ENCODE peak calls at places on chromosome 5, in nine cellular contexts. One of them, this sample, is unnamed.

GRCh38 chr5:6611561-6612256 is 21.1 kb downstream of the NSUN2 start:
- DNase-seq in foreskin fibroblast: no peak
- DNase-seq in tibial artery: no peak
- DNase-seq in activated T-helper 1 cell treated with anti-CD3 and anti-CD28 coated beads, Interleukin-2, amount 50 U/mL, for 16 hours: no peak
- DNase-seq in occipital lobe: no peak
- DNase-seq in A549: no peak
- DNase-seq in epithelial cell of esophagus: no peak
- DNase-seq in AG09319: no peak
- DNase-seq in omental fat pad: no peak
- DNase-seq in this sample: no peak

GRCh38 chr5:154278908-154279307 is 88.4 kb downstream of the GALNT10 start:
- DNase-seq in A549: no peak
- DNase-seq in foreskin fibroblast: no peak
- DNase-seq in omental fat pad: no peak
- DNase-seq in occipital lobe: no peak
- DNase-seq in epithelial cell of esophagus: no peak
- DNase-seq in activated T-helper 1 cell treated with anti-CD3 and anti-CD28 coated beads, Interleukin-2, amount 50 U/mL, for 16 hours: no peak
- DNase-seq in AG09319: no peak
- DNase-seq in tibial artery: no peak
- DNase-seq in this sample: no peak

GRCh38 chr5:175635854-175636253 is 22.0 kb upstream of the HRH2 start:
- DNase-seq in foreskin fibroblast: no peak
- DNase-seq in activated T-helper 1 cell treated with anti-CD3 and anti-CD28 coated beads, Interleukin-2, amount 50 U/mL, for 16 hours: no peak
- DNase-seq in omental fat pad: no peak
- DNase-seq in epithelial cell of esophagus: no peak
- DNase-seq in tibial artery: no peak
- DNase-seq in AG09319: no peak
- DNase-seq in A549: no peak
- DNase-seq in occipital lobe: no peak
- DNase-seq in this sample: no peak

GRCh38 chr5:174828786-174829510 is 104.6 kb downstream of the MSX2 start:
- DNase-seq in activated T-helper 1 cell treated with anti-CD3 and anti-CD28 coated beads, Interleukin-2, amount 50 U/mL, for 16 hours: no peak
- DNase-seq in occipital lobe: no peak
- DNase-seq in omental fat pad: no peak
- DNase-seq in foreskin fibroblast: peak
- DNase-seq in A549: no peak
- DNase-seq in tibial artery: no peak
- DNase-seq in epithelial cell of esophagus: no peak
- DNase-seq in AG09319: peak
- DNase-seq in this sample: no peak

GRCh38 chr5:180594311-180595045 is 3.2 kb upstream of the SCGB3A1 start:
- DNase-seq in occipital lobe: no peak
- DNase-seq in tibial artery: peak
- DNase-seq in AG09319: no peak
- DNase-seq in A549: no peak
- DNase-seq in omental fat pad: no peak
- DNase-seq in foreskin fibroblast: no peak
- DNase-seq in epithelial cell of esophagus: no peak
- DNase-seq in activated T-helper 1 cell treated with anti-CD3 and anti-CD28 coated beads, Interleukin-2, amount 50 U/mL, for 16 hours: no peak
- DNase-seq in this sample: no peak

GRCh38 chr5:126723643-126724042 is 53.3 kb upstream of the LMNB1 start:
- DNase-seq in epithelial cell of esophagus: no peak
- DNase-seq in occipital lobe: no peak
- DNase-seq in omental fat pad: no peak
- DNase-seq in foreskin fibroblast: no peak
- DNase-seq in tibial artery: no peak
- DNase-seq in A549: no peak
- DNase-seq in AG09319: no peak
- DNase-seq in activated T-helper 1 cell treated with anti-CD3 and anti-CD28 coated beads, Interleukin-2, amount 50 U/mL, for 16 hours: no peak
- DNase-seq in this sample: no peak

GRCh38 chr5:159582756-159583523 is 252.7 kb upstream of the IL12B start:
- DNase-seq in foreskin fibroblast: no peak
- DNase-seq in occipital lobe: no peak
- DNase-seq in activated T-helper 1 cell treated with anti-CD3 and anti-CD28 coated beads, Interleukin-2, amount 50 U/mL, for 16 hours: no peak
- DNase-seq in AG09319: no peak
- DNase-seq in epithelial cell of esophagus: peak
- DNase-seq in A549: peak
- DNase-seq in omental fat pad: no peak
- DNase-seq in tibial artery: no peak
- DNase-seq in this sample: no peak

GRCh38 chr5:170434953-170435605 is 45.9 kb upstream of the KCNMB1 start:
- DNase-seq in epithelial cell of esophagus: peak
- DNase-seq in occipital lobe: peak
- DNase-seq in tibial artery: peak
- DNase-seq in foreskin fibroblast: peak
- DNase-seq in AG09319: peak
- DNase-seq in activated T-helper 1 cell treated with anti-CD3 and anti-CD28 coated beads, Interleukin-2, amount 50 U/mL, for 16 hours: peak
- DNase-seq in A549: peak
- DNase-seq in omental fat pad: peak
- DNase-seq in this sample: no peak

GRCh38 chr5:61675015-61675692 is 343.1 kb downstream of the ZSWIM6 start:
- DNase-seq in epithelial cell of esophagus: no peak
- DNase-seq in AG09319: no peak
- DNase-seq in A549: no peak
- DNase-seq in activated T-helper 1 cell treated with anti-CD3 and anti-CD28 coated beads, Interleukin-2, amount 50 U/mL, for 16 hours: no peak
- DNase-seq in occipital lobe: peak
- DNase-seq in omental fat pad: no peak
- DNase-seq in foreskin fibroblast: no peak
- DNase-seq in tibial artery: no peak
- DNase-seq in this sample: no peak

GRCh38 chr5:169577966-169578365 is 5.6 kb upstream of the SPDL1 start:
- DNase-seq in omental fat pad: no peak
- DNase-seq in epithelial cell of esophagus: peak
- DNase-seq in activated T-helper 1 cell treated with anti-CD3 and anti-CD28 coated beads, Interleukin-2, amount 50 U/mL, for 16 hours: no peak
- DNase-seq in A549: no peak
- DNase-seq in tibial artery: no peak
- DNase-seq in foreskin fibroblast: no peak
- DNase-seq in AG09319: no peak
- DNase-seq in occipital lobe: no peak
- DNase-seq in this sample: no peak

GRCh38 chr5:7329712-7330111 is 66.2 kb upstream of the ADCY2 start:
- DNase-seq in A549: no peak
- DNase-seq in omental fat pad: no peak
- DNase-seq in occipital lobe: no peak
- DNase-seq in tibial artery: no peak
- DNase-seq in AG09319: no peak
- DNase-seq in epithelial cell of esophagus: peak
- DNase-seq in foreskin fibroblast: no peak
- DNase-seq in activated T-helper 1 cell treated with anti-CD3 and anti-CD28 coated beads, Interleukin-2, amount 50 U/mL, for 16 hours: no peak
- DNase-seq in this sample: no peak

GRCh38 chr5:88507261-88507660 is 238.6 kb upstream of the TMEM161B start:
- DNase-seq in occipital lobe: no peak
- DNase-seq in tibial artery: no peak
- DNase-seq in epithelial cell of esophagus: no peak
- DNase-seq in omental fat pad: no peak
- DNase-seq in A549: no peak
- DNase-seq in AG09319: no peak
- DNase-seq in foreskin fibroblast: no peak
- DNase-seq in activated T-helper 1 cell treated with anti-CD3 and anti-CD28 coated beads, Interleukin-2, amount 50 U/mL, for 16 hours: no peak
- DNase-seq in this sample: no peak

GRCh38 chr5:50667653-50668403 is 1.4 kb downstream of the PARP8 start:
- DNase-seq in omental fat pad: peak
- DNase-seq in A549: no peak
- DNase-seq in tibial artery: peak
- DNase-seq in foreskin fibroblast: peak
- DNase-seq in AG09319: no peak
- DNase-seq in activated T-helper 1 cell treated with anti-CD3 and anti-CD28 coated beads, Interleukin-2, amount 50 U/mL, for 16 hours: peak
- DNase-seq in occipital lobe: peak
- DNase-seq in epithelial cell of esophagus: peak
- DNase-seq in this sample: no peak

GRCh38 chr5:98076501-98076900 is 697.0 kb upstream of the RGMB start:
- DNase-seq in foreskin fibroblast: no peak
- DNase-seq in A549: no peak
- DNase-seq in tibial artery: no peak
- DNase-seq in omental fat pad: no peak
- DNase-seq in activated T-helper 1 cell treated with anti-CD3 and anti-CD28 coated beads, Interleukin-2, amount 50 U/mL, for 16 hours: no peak
- DNase-seq in AG09319: no peak
- DNase-seq in occipital lobe: no peak
- DNase-seq in epithelial cell of esophagus: no peak
- DNase-seq in this sample: no peak

GRCh38 chr5:95439801-95440493 is 48.8 kb downstream of the FAM81B start:
- DNase-seq in omental fat pad: no peak
- DNase-seq in epithelial cell of esophagus: no peak
- DNase-seq in activated T-helper 1 cell treated with anti-CD3 and anti-CD28 coated beads, Interleukin-2, amount 50 U/mL, for 16 hours: no peak
- DNase-seq in foreskin fibroblast: no peak
- DNase-seq in AG09319: no peak
- DNase-seq in occipital lobe: no peak
- DNase-seq in tibial artery: no peak
- DNase-seq in A549: no peak
- DNase-seq in this sample: no peak

This sample was measured in chondrocyte.